ENCODE peak calls at places on chromosomes 16 and 17, in four cellular contexts. F is fibroblast of lung, K is GM23338, A is hepatocyte. S is an unnamed sample.

GRCh38 chr16:27204232-27204915 is 1.0 kb downstream of the KDM8 start:
- DNase-seq in F (no peak), K (peak), A (no peak), S (no peak)

GRCh38 chr16:85451646-85452363 is 161.3 kb upstream of the GSE1 start:
- DNase-seq in F (no peak), K (no peak), A (no peak), S (no peak)

GRCh38 chr17:79778504-79779087 is 648 bp downstream of the CBX2 start:
- DNase-seq in F (no peak), K (peak), A (peak), S (peak)

GRCh38 chr17:35766903-35767510 is 6.3 kb downstream of the C17orf50 start:
- DNase-seq in F (peak), K (no peak), A (peak), S (no peak)

GRCh38 chr17:16215965-16216316 is 607 bp upstream of the NCOR1 start:
- DNase-seq in F (no peak), K (peak), A (no peak), S (no peak)

GRCh38 chr17:31497994-31498826 is 106.7 kb downstream of the RAB11FIP4 start:
- DNase-seq in F (no peak), K (no peak), A (no peak), S (no peak)

GRCh38 chr17:41718287-41718645 is 6.1 kb downstream of the GAST start:
- DNase-seq in F (no peak), K (no peak), A (no peak), S (no peak)

GRCh38 chr17:83084214-83084613 is 4.8 kb downstream of the METRNL start:
- DNase-seq in F (no peak), K (no peak), A (no peak), S (no peak)

GRCh38 chr17:76631821-76632565 is 11.6 kb downstream of the ST6GALNAC1 start:
- DNase-seq in F (no peak), K (no peak), A (peak), S (no peak)

GRCh38 chr17:56652608-56653007 is 59.1 kb downstream of the NOG start:
- DNase-seq in F (no peak), K (no peak), A (no peak), S (no peak)

GRCh38 chr17:79468183-79468944 is 142.5 kb downstream of the RBFOX3 start:
- DNase-seq in F (no peak), K (no peak), A (no peak), S (no peak)

GRCh38 chr17:61393904-61394629 is 5.6 kb upstream of the TBX2 start:
- DNase-seq in F (peak), K (no peak), A (peak), S (no peak)

GRCh38 chr16:73483934-73484712 is 436.2 kb upstream of the ZFHX3 start:
- DNase-seq in F (no peak), K (peak), A (no peak), S (peak)

GRCh38 chr16:23035240-23035639 is 114.0 kb downstream of the USP31 start:
- DNase-seq in F (no peak), K (no peak), A (no peak), S (no peak)

GRCh38 chr17:35931794-35932419 is 1.3 kb upstream of the RDM1 start:
- DNase-seq in F (peak), K (no peak), A (no peak), S (no peak)

GRCh38 chr17:20922128-20922670 is 120.6 kb downstream of the USP22 start:
- DNase-seq in F (peak), K (no peak), A (no peak), S (no peak)

GRCh38 chr17:76432004-76432403 is 20.9 kb downstream of the UBE2O start:
- DNase-seq in F (no peak), K (no peak), A (no peak), S (no peak)

GRCh38 chr17:54781389-54781788 is 119.3 kb upstream of the TOM1L1 start:
- DNase-seq in F (no peak), K (no peak), A (no peak), S (no peak)

GRCh38 chr17:62627219-62627903 is at the start of gene MRC2:
- DNase-seq in F (peak), K (peak), A (peak), S (peak)

GRCh38 chr17:62626719-62627218 is 701 bp upstream of the MRC2 start:
- DNase-seq in F (peak), K (peak), A (peak), S (no peak)

GRCh38 chr17:62628845-62629555 is 1.5 kb downstream of the MRC2 start:
- DNase-seq in F (peak), K (peak), A (peak), S (peak)

GRCh38 chr17:62629556-62630364 is 2.3 kb downstream of the MRC2 start:
- DNase-seq in F (no peak), K (peak), A (no peak), S (no peak)

GRCh38 chr17:62627904-62628603 is 584 bp downstream of the MRC2 start:
- DNase-seq in F (peak), K (peak), A (peak), S (no peak)
- TF ChIP-seq EZH2 in F (no peak), K (no peak), A (peak), S (no peak)

DNA sequence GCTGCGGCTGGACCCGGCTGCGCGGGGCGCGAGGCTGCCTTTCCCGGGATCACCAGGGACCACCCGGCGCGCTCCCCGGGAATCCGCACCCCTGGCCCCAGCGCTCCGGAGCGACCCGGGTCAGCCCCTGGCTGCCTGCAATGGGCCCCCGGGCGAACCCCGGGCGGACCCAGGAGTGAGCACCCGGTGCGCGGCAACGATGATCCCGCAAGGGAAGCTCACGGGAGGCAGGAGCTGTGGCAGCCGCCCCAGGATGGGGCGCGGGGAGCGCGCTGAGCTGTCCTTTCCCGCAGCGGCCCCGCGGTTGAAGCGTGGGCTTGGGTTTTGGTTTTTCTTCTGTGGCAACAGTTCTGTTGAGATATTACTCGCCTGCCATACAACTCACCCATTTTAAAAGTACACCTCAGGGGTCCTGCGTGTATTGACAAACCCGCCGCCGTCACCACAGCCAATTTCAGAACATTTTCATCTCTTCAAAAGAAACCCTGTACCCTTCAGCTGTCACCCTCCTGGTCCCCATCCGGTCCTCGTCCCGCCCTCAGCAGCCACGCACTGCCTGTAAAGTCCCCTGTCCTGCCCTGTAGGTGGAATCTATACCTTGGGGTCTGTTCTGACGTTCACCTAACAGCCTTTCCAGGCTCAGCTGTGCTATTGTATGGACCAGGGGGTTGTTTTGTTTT is 12.8 kb downstream of the CHMP6 start:
- DNase-seq in F (no peak), K (no peak), A (no peak), S (no peak)
- TF ChIP-seq EZH2 in F (peak), K (no peak), A (peak), S (peak)

DNA sequence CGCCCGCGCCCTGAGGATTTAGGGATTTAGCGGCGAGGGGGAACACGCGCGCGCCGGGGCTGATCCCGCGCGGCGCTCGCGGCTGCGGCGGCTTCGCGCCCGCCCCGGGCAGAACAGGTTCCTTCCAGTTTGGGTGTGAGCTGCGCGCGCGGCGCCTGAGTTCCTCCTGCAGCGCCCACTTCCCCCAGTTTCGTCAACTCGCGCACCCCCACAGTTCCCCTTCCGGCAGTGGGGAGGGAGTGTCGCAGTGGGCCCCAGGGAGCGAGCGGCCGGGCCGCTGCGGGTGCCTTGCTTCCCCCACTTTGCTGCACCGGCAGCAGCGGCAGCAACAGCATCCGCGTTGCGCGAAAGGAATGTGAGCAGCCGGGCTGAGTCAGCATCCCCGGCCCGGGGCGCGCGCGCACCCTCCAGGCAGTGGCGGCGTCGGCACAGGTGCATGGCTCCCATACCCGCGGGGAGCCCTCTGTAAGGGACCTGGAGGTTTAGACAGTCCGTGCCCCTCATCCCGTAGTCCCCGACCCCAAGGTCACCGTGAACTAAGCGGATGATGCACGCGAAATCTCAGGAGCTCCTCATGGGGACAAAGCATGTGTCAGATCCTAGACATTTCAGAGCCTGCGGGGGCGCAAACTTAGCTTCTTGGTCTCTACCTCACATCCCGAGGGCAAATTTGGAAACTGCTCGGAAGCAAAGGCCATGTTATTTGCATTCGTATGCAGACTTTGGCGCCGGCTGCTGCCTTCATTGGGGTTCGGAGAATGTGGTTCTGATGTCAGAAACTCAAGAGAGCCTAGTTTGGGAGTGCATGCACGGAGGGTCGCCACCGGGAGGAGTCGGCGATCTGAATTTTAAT is 767 bp downstream of the ARSG start:
- DNase-seq in F (peak), K (peak), A (peak), S (no peak)
- TF ChIP-seq EZH2 in F (no peak), K (peak), A (no peak), S (peak)

DNA sequence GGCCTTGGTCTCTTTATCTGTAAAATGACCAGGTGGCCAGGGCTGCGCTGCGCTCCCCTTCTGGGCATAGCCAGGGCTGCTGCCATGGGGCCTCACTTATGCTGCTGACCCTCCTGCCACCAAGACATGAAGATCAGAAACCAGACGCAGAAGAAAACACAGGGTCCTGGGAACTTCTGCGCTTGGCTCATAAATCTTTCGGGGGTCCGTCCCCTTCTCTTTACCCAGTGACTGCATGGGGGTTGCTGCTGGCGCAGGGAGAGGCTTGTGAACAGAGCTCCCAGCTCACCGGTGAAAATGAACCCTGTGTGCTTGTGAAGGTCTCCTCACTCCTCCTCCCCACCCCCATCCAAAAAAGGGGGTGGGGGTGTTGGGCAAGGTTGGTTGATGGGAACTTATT is 5.7 kb upstream of the FOXL1 start:
- DNase-seq in F (no peak), K (no peak), A (no peak), S (no peak)
- TF ChIP-seq EZH2 in F (no peak), K (no peak), A (no peak), S (peak)

GRCh38 chr16:59552164-59552563 is 818.0 kb upstream of the GOT2 start:
- DNase-seq in F (no peak), K (peak), A (no peak), S (no peak)
- TF ChIP-seq EZH2 in F (no peak), K (no peak), A (no peak), S (no peak)

GRCh38 chr17:27788919-27789318 is 11.4 kb downstream of the NOS2 start:
- DNase-seq in F (no peak), K (no peak), A (no peak), S (no peak)

GRCh38 chr17:27792095-27792494 is 8.2 kb downstream of the NOS2 start:
- DNase-seq in F (no peak), K (no peak), A (no peak), S (no peak)

GRCh38 chr17:27797390-27798091 is 2.8 kb downstream of the NOS2 start:
- DNase-seq in F (no peak), K (peak), A (peak), S (no peak)

GRCh38 chr17:27793906-27794380 is 6.4 kb downstream of the NOS2 start:
- DNase-seq in F (no peak), K (no peak), A (no peak), S (no peak)

DNA sequence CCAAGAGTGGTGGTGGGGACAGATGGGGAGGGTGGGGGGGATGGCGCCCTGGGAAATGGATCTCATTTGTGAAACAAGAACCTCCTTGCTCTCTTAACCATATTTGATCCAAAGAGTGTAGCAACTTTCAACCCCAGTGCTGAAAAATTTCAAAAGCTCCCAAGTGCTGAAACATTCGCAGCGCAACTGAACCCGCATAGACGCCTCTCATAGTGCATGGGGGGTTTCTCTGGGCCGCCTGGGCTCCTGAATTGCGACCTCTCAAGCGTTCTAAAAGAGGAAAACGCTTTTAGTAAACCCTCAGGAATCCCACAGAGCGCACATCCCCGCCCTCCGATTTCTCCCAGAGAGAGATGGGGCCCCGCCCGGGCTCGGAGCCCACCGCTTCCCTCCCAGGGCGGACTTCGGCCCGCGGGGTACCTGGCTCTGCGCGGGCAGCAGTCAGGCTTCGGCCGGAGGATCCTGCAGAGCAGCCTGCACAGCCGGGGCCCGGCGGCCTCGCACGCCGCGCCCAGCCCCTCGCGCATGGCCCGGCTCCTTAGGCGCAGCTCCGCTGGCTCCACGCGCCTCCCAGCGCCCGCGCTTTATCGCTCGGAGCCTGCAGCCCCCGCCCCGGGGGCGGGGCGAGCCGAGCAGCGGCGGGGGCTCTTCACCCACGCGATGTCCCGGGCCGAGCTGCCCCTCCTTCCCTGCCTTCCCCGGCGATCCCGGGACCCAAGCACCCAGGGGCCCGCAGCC is 7.0 kb downstream of the NOS2 start:
- DNase-seq in F (no peak), K (peak), A (peak), S (peak)
- TF ChIP-seq EZH2 in F (peak), K (no peak), A (no peak), S (peak)

GRCh38 chr17:33949100-33949499 is 306.0 kb upstream of the CCL2 start:
- DNase-seq in F (no peak), K (peak), A (peak), S (peak)
- TF ChIP-seq EZH2 in F (no peak), K (no peak), A (no peak), S (no peak)

DNA sequence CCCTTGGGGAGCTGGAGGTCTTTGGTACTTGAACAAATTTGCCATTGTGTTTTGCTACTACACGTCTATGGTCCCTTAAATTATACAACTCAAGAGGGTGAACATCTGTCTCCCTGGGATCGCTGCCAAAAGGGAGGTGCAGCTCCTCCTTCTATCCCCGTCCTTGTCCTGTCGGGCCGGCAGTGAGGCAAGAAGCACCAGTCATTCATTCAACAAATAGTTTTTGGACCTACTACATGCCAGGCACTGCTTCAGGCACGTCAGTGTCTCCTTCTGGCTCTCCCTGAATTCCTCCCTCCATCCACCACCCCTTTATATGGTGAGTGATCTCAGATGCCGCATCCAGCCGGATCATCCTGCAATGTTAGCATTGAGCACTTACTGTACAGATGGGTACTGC is 2.2 kb upstream of the RPL38 start:
- DNase-seq in F (peak), K (no peak), A (no peak), S (no peak)
- TF ChIP-seq EZH2 in F (no peak), K (no peak), A (no peak), S (no peak)

DNA sequence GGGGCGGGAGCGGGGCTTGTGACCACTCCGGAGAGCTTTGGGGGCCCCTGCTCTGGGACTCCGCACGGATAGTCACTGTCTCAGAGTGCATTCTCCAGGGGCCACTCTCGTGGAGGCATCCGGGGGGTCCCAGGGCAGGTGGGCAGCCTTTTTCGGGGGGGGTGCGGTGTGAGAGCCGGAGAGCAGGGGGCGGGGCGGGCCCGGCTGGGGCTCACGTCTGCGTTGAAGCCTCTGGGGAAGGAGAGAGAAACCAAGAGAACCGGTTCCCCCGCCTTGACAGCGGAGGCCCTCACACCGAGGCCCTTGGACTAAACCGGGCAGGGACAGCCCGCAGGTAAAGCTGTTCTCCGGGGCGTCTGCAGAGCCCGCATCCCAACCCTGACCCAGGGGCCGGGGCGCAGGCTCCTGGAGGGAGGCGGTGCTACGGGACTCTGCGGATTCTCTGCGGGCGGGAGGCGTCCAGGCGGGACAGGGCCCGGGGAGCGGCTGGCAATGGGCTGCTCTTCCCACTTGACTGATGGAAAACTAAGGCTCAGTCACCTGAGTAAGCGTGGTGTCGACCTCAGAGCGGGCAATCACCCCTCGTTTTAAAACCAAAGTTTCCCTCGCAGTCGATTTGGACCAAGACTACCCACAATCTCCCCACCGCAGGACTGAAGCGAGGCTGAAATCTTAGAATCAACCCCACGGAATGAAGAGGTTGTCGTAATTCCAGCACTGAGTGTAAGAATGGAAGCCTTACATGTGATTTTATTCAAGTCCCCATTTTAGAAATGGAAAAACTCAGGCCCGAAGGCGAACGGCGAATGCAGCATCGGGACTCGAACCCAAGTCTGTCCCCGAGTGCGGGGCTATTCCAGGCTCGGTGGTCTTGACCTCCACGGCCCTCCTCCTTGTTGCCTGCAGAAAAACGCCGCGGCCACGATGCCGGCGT is 49.6 kb upstream of the AMZ2 start:
- DNase-seq in F (no peak), K (peak), A (peak), S (peak)
- TF ChIP-seq EZH2 in F (peak), K (peak), A (no peak), S (peak)